ENCODE peak calls at places on chromosome 14, in seven cellular contexts. J is D341Med, I is myocyte, U is tibial artery, L is NCI-H1092, C is HuH-7, V is SJSA1. N is an unnamed sample.

GRCh38 chr14:37142835-37143499 is 29.4 kb downstream of the SLC25A21 start:
- DNase-seq in J (no peak), I (peak; percentile 84), U (no peak), L (no peak), C (no peak), V (peak; percentile 48), N (no peak)

GRCh38 chr14:61042220-61042619 is 61.2 kb downstream of the SLC38A6 start:
- DNase-seq in J (no peak), I (no peak), U (no peak), L (peak; percentile 10), C (peak; percentile 7), V (no peak), N (peak; percentile 64)

GRCh38 chr14:93954900-93955891 is 21.2 kb downstream of the ASB2 start:
- DNase-seq in J (no peak), I (no peak), U (no peak), L (no peak), C (no peak), V (no peak), N (no peak)

GRCh38 chr14:96357216-96357615 is 5.9 kb downstream of the ATG2B start:
- DNase-seq in J (no peak), I (no peak), U (no peak), L (no peak), C (no peak), V (no peak), N (no peak)

GRCh38 chr14:105665951-105666277 is 139.5 kb downstream of the TMEM121 start:
- DNase-seq in J (no peak), I (no peak), U (no peak), L (no peak), C (no peak), V (no peak), N (no peak)

GRCh38 chr14:64266206-64266605 is 28.0 kb downstream of the ESR2 start:
- DNase-seq in J (no peak), I (no peak), U (no peak), L (no peak), C (no peak), V (no peak), N (no peak)

GRCh38 chr14:31265701-31266398 is 58.3 kb upstream of the HECTD1 start:
- DNase-seq in J (no peak), I (no peak), U (no peak), L (no peak), C (no peak), V (no peak), N (no peak)

GRCh38 chr14:22737052-22737451 is 29.4 kb upstream of the OXA1L start:
- DNase-seq in J (no peak), I (no peak), U (no peak), L (no peak), C (no peak), V (no peak), N (no peak)

GRCh38 chr14:61111145-61112130 is 130.4 kb downstream of the SLC38A6 start:
- DNase-seq in J (no peak), I (no peak), U (no peak), L (no peak), C (no peak), V (peak; percentile 68), N (no peak)

GRCh38 chr14:61616524-61617185 is 78.7 kb upstream of the HIF1A start:
- DNase-seq in J (no peak), I (peak; percentile 61), U (no peak), L (no peak), C (no peak), V (peak; percentile 55), N (no peak)

GRCh38 chr14:66306101-66306500 is 180.1 kb upstream of the CCDC196 start:
- DNase-seq in J (no peak), I (no peak), U (no peak), L (no peak), C (no peak), V (no peak), N (no peak)

GRCh38 chr14:103055693-103056092 is 1.7 kb downstream of the CDC42BPB start:
- DNase-seq in J (no peak), I (no peak), U (no peak), L (no peak), C (no peak), V (no peak), N (no peak)

GRCh38 chr14:100975668-100976067 is 72.1 kb upstream of the RTL1 start:
- DNase-seq in J (no peak), I (no peak), U (no peak), L (no peak), C (no peak), V (no peak), N (no peak)

GRCh38 chr14:85263916-85264315 is 266.0 kb upstream of the FLRT2 start:
- DNase-seq in J (no peak), I (no peak), U (no peak), L (no peak), C (no peak), V (no peak), N (no peak)

GRCh38 chr14:93014038-93015023 is 91.4 kb downstream of the CHGA start:
- DNase-seq in J (no peak), I (peak; percentile 70), U (no peak), L (no peak), C (no peak), V (no peak), N (no peak)

GRCh38 chr14:105490318-105490571 is 801 bp upstream of the TEDC1 start:
- DNase-seq in J (no peak), I (no peak), U (no peak), L (no peak), C (no peak), V (no peak), N (no peak)

GRCh38 chr14:36659822-36660735 is 1.6 kb upstream of the PAX9 start:
- DNase-seq in J (no peak), I (no peak), U (no peak), L (no peak), C (no peak), V (no peak), N (peak; percentile 40)

GRCh38 chr14:72594099-72594901 is 299.6 kb downstream of the DPF3 start:
- DNase-seq in J (no peak), I (no peak), U (no peak), L (no peak), C (no peak), V (no peak), N (no peak)

GRCh38 chr14:28012629-28013415 is 753.8 kb upstream of the FOXG1 start:
- DNase-seq in J (no peak), I (no peak), U (no peak), L (no peak), C (no peak), V (no peak), N (no peak)

GRCh38 chr14:89507521-89507920 is 90.5 kb upstream of the FOXN3 start:
- DNase-seq in J (no peak), I (no peak), U (no peak), L (no peak), C (no peak), V (no peak), N (no peak)

GRCh38 chr14:96104469-96105057 is 65.4 kb downstream of the C14orf132 start:
- DNase-seq in J (no peak), I (peak; percentile 94), U (peak; percentile 90), L (no peak), C (peak; percentile 40), V (peak; percentile 97), N (no peak)

GRCh38 chr14:91692075-91692474 is 39.8 kb downstream of the CATSPERB start:
- DNase-seq in J (no peak), I (no peak), U (no peak), L (no peak), C (no peak), V (no peak), N (no peak)

GRCh38 chr14:22667881-22668280 is 23.7 kb upstream of the OR6J1 start:
- DNase-seq in J (no peak), I (no peak), U (peak; percentile 60), L (no peak), C (no peak), V (no peak), N (no peak)

GRCh38 chr14:68578597-68578996 is 214.3 kb downstream of the ZFP36L1 start:
- DNase-seq in J (no peak), I (no peak), U (no peak), L (no peak), C (no peak), V (no peak), N (no peak)

GRCh38 chr14:37988472-37988871 is 219.2 kb upstream of the SSTR1 start:
- DNase-seq in J (no peak), I (peak; percentile 26), U (no peak), L (no peak), C (no peak), V (no peak), N (no peak)

GRCh38 chr14:64766430-64767151 is 62.4 kb downstream of the PLEKHG3 start:
- DNase-seq in J (no peak), I (no peak), U (no peak), L (no peak), C (no peak), V (no peak), N (no peak)

N was measured in NCI-H345.